ENCODE peak calls at places on chromosomes 3 and 15, in eight cellular contexts. One of them, this sample, is unnamed.
A peak's percentile ranks its signal among the peaks of the same experiment; 100 is the strongest.

GRCh38 chr3:9316881-9317341 is 45.9 kb upstream of the THUMPD3 start:
- DNase-seq in fibroblast of mammary gland: peak; percentile 35
- DNase-seq in choroid plexus epithelial cell: peak; percentile 48
- DNase-seq in HFF-Myc: peak; percentile 19
- DNase-seq in GM06990: no peak
- DNase-seq in brain microvascular endothelial cell: peak; percentile 28
- DNase-seq in PC-9: no peak
- DNase-seq in OCI-LY7: no peak
- DNase-seq in this sample: peak; percentile 70

GRCh38 chr15:96342611-96343528 is 12.4 kb downstream of the NR2F2 start:
- DNase-seq in fibroblast of mammary gland: peak; percentile 22
- DNase-seq in choroid plexus epithelial cell: peak; percentile 55
- DNase-seq in HFF-Myc: no peak
- DNase-seq in GM06990: no peak
- DNase-seq in brain microvascular endothelial cell: peak; percentile 22
- DNase-seq in PC-9: no peak
- DNase-seq in OCI-LY7: no peak
- DNase-seq in this sample: no peak

GRCh38 chr15:26790118-26790517 is 17.3 kb upstream of the GABRB3 start:
- DNase-seq in fibroblast of mammary gland: no peak
- DNase-seq in choroid plexus epithelial cell: no peak
- DNase-seq in HFF-Myc: no peak
- DNase-seq in GM06990: no peak
- DNase-seq in brain microvascular endothelial cell: no peak
- DNase-seq in PC-9: no peak
- DNase-seq in OCI-LY7: no peak
- DNase-seq in this sample: no peak

GRCh38 chr3:195849322-195850074 is 37.8 kb upstream of the MUC4 start:
- DNase-seq in fibroblast of mammary gland: no peak
- DNase-seq in choroid plexus epithelial cell: no peak
- DNase-seq in HFF-Myc: no peak
- DNase-seq in GM06990: no peak
- DNase-seq in brain microvascular endothelial cell: no peak
- DNase-seq in PC-9: no peak
- DNase-seq in OCI-LY7: no peak
- DNase-seq in this sample: no peak

GRCh38 chr15:34055868-34056595 is 17.0 kb upstream of the AVEN start:
- DNase-seq in fibroblast of mammary gland: peak; percentile 44
- DNase-seq in choroid plexus epithelial cell: peak; percentile 82
- DNase-seq in HFF-Myc: no peak
- DNase-seq in GM06990: no peak
- DNase-seq in brain microvascular endothelial cell: peak; percentile 45
- DNase-seq in PC-9: no peak
- DNase-seq in OCI-LY7: no peak
- DNase-seq in this sample: peak; percentile 29

GRCh38 chr3:191378142-191378541 is 47.8 kb upstream of the UTS2B start:
- DNase-seq in fibroblast of mammary gland: no peak
- DNase-seq in choroid plexus epithelial cell: no peak
- DNase-seq in HFF-Myc: no peak
- DNase-seq in GM06990: no peak
- DNase-seq in brain microvascular endothelial cell: no peak
- DNase-seq in PC-9: no peak
- DNase-seq in OCI-LY7: no peak
- DNase-seq in this sample: no peak

GRCh38 chr3:12948891-12949711 is 107.7 kb upstream of the RPL32 start:
- DNase-seq in fibroblast of mammary gland: peak; percentile 49
- DNase-seq in choroid plexus epithelial cell: no peak
- DNase-seq in HFF-Myc: no peak
- DNase-seq in GM06990: no peak
- DNase-seq in brain microvascular endothelial cell: peak; percentile 10
- DNase-seq in PC-9: no peak
- DNase-seq in OCI-LY7: peak; percentile 12
- DNase-seq in this sample: peak; percentile 53

GRCh38 chr15:71810256-71811035 is at the start of gene NR2E3:
- DNase-seq in fibroblast of mammary gland: no peak
- DNase-seq in choroid plexus epithelial cell: no peak
- DNase-seq in HFF-Myc: no peak
- DNase-seq in GM06990: no peak
- DNase-seq in brain microvascular endothelial cell: no peak
- DNase-seq in PC-9: no peak
- DNase-seq in OCI-LY7: no peak
- DNase-seq in this sample: no peak

GRCh38 chr15:96331942-96332853 is 1.7 kb downstream of the NR2F2 start:
- DNase-seq in fibroblast of mammary gland: peak; percentile 49
- DNase-seq in choroid plexus epithelial cell: peak; percentile 62
- DNase-seq in HFF-Myc: no peak
- DNase-seq in GM06990: no peak
- DNase-seq in brain microvascular endothelial cell: peak; percentile 35
- DNase-seq in PC-9: no peak
- DNase-seq in OCI-LY7: no peak
- DNase-seq in this sample: peak; percentile 51

GRCh38 chr3:87088984-87089841 is 98.3 kb upstream of the VGLL3 start:
- DNase-seq in fibroblast of mammary gland: peak; percentile 63
- DNase-seq in choroid plexus epithelial cell: peak; percentile 83
- DNase-seq in HFF-Myc: peak; percentile 41
- DNase-seq in GM06990: peak; percentile 22
- DNase-seq in brain microvascular endothelial cell: peak; percentile 46
- DNase-seq in PC-9: peak; percentile 69
- DNase-seq in OCI-LY7: no peak
- DNase-seq in this sample: peak; percentile 91

GRCh38 chr15:65979316-65979715 is 110.0 kb downstream of the RAB11A start:
- DNase-seq in fibroblast of mammary gland: no peak
- DNase-seq in choroid plexus epithelial cell: peak; percentile 20
- DNase-seq in HFF-Myc: no peak
- DNase-seq in GM06990: no peak
- DNase-seq in brain microvascular endothelial cell: peak; percentile 9
- DNase-seq in PC-9: no peak
- DNase-seq in OCI-LY7: peak; percentile 49
- DNase-seq in this sample: no peak

GRCh38 chr15:65981837-65982696 is 112.8 kb downstream of the RAB11A start:
- DNase-seq in fibroblast of mammary gland: no peak
- DNase-seq in choroid plexus epithelial cell: no peak
- DNase-seq in HFF-Myc: no peak
- DNase-seq in GM06990: peak; percentile 70
- DNase-seq in brain microvascular endothelial cell: no peak
- DNase-seq in PC-9: no peak
- DNase-seq in OCI-LY7: peak; percentile 75
- DNase-seq in this sample: no peak

GRCh38 chr15:65982941-65983340 is 113.7 kb downstream of the RAB11A start:
- DNase-seq in fibroblast of mammary gland: no peak
- DNase-seq in choroid plexus epithelial cell: no peak
- DNase-seq in HFF-Myc: no peak
- DNase-seq in GM06990: no peak
- DNase-seq in brain microvascular endothelial cell: no peak
- DNase-seq in PC-9: no peak
- DNase-seq in OCI-LY7: no peak
- DNase-seq in this sample: no peak

GRCh38 chr15:65979837-65980236 is 110.5 kb downstream of the RAB11A start:
- DNase-seq in fibroblast of mammary gland: no peak
- DNase-seq in choroid plexus epithelial cell: no peak
- DNase-seq in HFF-Myc: no peak
- DNase-seq in GM06990: no peak
- DNase-seq in brain microvascular endothelial cell: no peak
- DNase-seq in PC-9: no peak
- DNase-seq in OCI-LY7: no peak
- DNase-seq in this sample: no peak

DNA sequence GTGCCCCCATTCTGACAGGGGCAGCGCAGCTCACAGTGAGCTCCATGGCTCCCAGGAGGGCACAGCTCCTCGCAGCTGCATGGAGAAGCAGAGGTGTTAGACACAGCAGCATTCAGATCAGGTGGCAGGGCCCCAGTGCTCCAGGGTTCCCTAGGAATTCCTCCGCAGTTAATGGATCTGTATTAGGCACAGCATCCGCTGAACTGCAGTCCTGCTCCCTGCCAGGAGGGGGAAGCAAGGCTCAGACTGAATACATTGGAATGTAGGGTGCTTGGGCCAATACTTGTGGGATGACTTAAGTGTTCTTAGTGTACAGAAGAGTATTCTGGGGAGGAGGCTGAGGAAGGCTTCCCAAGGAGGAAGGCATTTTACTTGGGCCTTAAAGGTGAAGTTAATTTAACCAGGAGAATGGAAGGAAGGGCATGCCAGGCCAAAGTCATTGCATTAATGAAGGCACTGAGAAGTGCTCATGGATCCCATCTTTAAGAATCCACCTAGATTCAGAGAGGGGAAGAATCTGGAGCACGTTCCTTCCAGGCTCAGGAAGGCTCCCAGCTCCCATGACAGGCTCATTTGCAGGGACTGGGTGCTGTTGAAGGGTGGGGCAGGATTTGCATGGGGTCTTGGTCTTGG is 111.6 kb downstream of the RAB11A start:
- DNase-seq in fibroblast of mammary gland: peak; percentile 84
- DNase-seq in choroid plexus epithelial cell: peak; percentile 92
- DNase-seq in HFF-Myc: peak; percentile 36
- DNase-seq in GM06990: no peak
- DNase-seq in brain microvascular endothelial cell: peak; percentile 80
- DNase-seq in PC-9: peak; percentile 51
- DNase-seq in OCI-LY7: peak; percentile 53
- DNase-seq in this sample: peak; percentile 84
- TF ChIP-seq CTCF in fibroblast of mammary gland: peak; percentile 89
- TF ChIP-seq CTCF in choroid plexus epithelial cell: peak; percentile 92
- TF ChIP-seq CTCF in HFF-Myc: peak; percentile 84
- TF ChIP-seq CTCF in GM06990: peak; percentile 67
- TF ChIP-seq CTCF in brain microvascular endothelial cell: peak; percentile 89
- TF ChIP-seq CTCF in PC-9: peak; percentile 78
- TF ChIP-seq CTCF in OCI-LY7: peak; percentile 81
- TF ChIP-seq CTCF in this sample: peak; percentile 82

DNA sequence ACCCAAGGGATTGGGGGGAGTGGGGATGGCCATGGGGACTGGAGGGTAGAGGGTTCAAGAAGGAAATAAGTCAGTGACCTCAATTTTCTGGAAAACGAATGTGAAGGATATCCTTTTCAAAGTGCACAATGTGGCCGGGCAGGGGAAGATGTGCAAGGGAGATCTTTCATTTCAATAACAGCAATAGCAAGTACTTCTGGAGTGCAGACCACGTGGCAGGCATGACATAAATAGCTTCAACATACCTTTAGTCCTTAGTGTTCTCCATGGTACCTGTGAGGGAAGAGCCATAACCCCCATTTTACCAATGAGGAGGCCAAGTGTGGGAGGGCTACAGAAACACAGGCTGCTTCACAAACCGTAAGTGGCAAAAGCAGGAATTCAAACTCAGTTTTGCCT is 138.7 kb downstream of the FOXP1 start:
- DNase-seq in fibroblast of mammary gland: no peak
- DNase-seq in choroid plexus epithelial cell: no peak
- DNase-seq in HFF-Myc: no peak
- DNase-seq in GM06990: no peak
- DNase-seq in brain microvascular endothelial cell: no peak
- DNase-seq in PC-9: no peak
- DNase-seq in OCI-LY7: no peak
- DNase-seq in this sample: no peak
- H3K4me3 ChIP-seq in fibroblast of mammary gland: no peak overlapping the region
- H3K4me3 ChIP-seq in choroid plexus epithelial cell: no peak overlapping the region
- H3K4me3 ChIP-seq in HFF-Myc: no peak overlapping the region
- H3K4me3 ChIP-seq in GM06990: no peak overlapping the region
- H3K4me3 ChIP-seq in brain microvascular endothelial cell: no peak overlapping the region
- H3K4me3 ChIP-seq in PC-9: no peak overlapping the region
- H3K4me3 ChIP-seq in OCI-LY7: peak overlapping the region; percentile 49
- H3K4me3 ChIP-seq in this sample: no peak overlapping the region

DNA sequence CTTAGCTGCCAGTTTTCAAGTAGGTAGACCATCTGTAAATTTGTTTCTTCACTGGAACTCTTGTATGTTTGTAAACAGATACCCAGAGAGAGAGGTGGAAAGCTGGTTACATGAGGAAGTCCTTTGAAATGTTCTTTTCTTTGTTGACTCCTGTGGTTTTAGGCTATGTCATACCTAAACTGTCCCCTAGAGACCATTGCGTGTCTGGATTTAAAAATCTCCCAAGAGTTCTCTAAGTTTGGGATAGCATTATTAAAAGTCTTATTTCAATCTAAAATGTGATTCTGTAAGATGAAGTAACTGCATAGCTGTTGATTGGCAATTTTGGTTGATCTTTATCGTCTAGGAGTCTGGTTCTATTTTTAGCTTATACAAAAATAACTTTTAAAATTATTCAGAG is 127.2 kb downstream of the GHSR start:
- DNase-seq in fibroblast of mammary gland: peak; percentile 75
- DNase-seq in choroid plexus epithelial cell: peak; percentile 62
- DNase-seq in HFF-Myc: no peak
- DNase-seq in GM06990: peak; percentile 20
- DNase-seq in brain microvascular endothelial cell: no peak
- DNase-seq in PC-9: no peak
- DNase-seq in OCI-LY7: no peak
- DNase-seq in this sample: no peak
- TF ChIP-seq CTCF in fibroblast of mammary gland: no peak
- TF ChIP-seq CTCF in choroid plexus epithelial cell: no peak
- TF ChIP-seq CTCF in HFF-Myc: no peak
- TF ChIP-seq CTCF in GM06990: no peak
- TF ChIP-seq CTCF in brain microvascular endothelial cell: no peak
- TF ChIP-seq CTCF in PC-9: peak; percentile 29
- TF ChIP-seq CTCF in OCI-LY7: no peak
- TF ChIP-seq CTCF in this sample: no peak

GRCh38 chr3:138232705-138233364 is 45.7 kb downstream of the ARMC8 start:
- DNase-seq in fibroblast of mammary gland: no peak
- DNase-seq in choroid plexus epithelial cell: no peak
- DNase-seq in HFF-Myc: no peak
- DNase-seq in GM06990: no peak
- DNase-seq in brain microvascular endothelial cell: no peak
- DNase-seq in PC-9: no peak
- DNase-seq in OCI-LY7: no peak
- DNase-seq in this sample: no peak

GRCh38 chr3:138230525-138230924 is 43.4 kb downstream of the ARMC8 start:
- DNase-seq in fibroblast of mammary gland: peak; percentile 25
- DNase-seq in choroid plexus epithelial cell: peak; percentile 28
- DNase-seq in HFF-Myc: no peak
- DNase-seq in GM06990: peak; percentile 25
- DNase-seq in brain microvascular endothelial cell: no peak
- DNase-seq in PC-9: no peak
- DNase-seq in OCI-LY7: no peak
- DNase-seq in this sample: no peak

GRCh38 chr3:138222888-138223287 is 35.8 kb downstream of the ARMC8 start:
- DNase-seq in fibroblast of mammary gland: no peak
- DNase-seq in choroid plexus epithelial cell: no peak
- DNase-seq in HFF-Myc: no peak
- DNase-seq in GM06990: no peak
- DNase-seq in brain microvascular endothelial cell: no peak
- DNase-seq in PC-9: no peak
- DNase-seq in OCI-LY7: no peak
- DNase-seq in this sample: no peak

GRCh38 chr3:138222316-138222715 is 35.2 kb downstream of the ARMC8 start:
- DNase-seq in fibroblast of mammary gland: no peak
- DNase-seq in choroid plexus epithelial cell: no peak
- DNase-seq in HFF-Myc: no peak
- DNase-seq in GM06990: no peak
- DNase-seq in brain microvascular endothelial cell: no peak
- DNase-seq in PC-9: no peak
- DNase-seq in OCI-LY7: no peak
- DNase-seq in this sample: no peak

DNA sequence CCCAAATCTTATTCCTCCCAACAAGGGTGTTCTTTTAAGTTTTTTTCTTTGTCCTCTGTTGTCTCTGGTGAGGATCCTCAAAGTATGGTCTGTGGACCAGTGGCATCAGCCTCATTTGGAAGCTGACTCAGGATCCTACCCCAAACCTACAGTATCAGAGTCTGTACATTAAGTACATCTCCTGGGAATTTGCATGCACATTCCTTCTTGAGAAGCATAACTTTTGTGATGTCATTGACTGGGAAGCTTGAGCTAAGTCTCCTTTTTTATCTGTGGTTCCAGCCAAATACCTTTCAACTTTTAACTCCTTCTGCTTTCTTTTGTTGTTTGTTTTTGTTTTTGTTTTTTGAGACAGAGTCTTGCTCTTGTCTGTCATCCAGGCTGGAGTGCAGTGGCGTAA is 40.5 kb downstream of the ARMC8 start:
- DNase-seq in fibroblast of mammary gland: peak; percentile 73
- DNase-seq in choroid plexus epithelial cell: peak; percentile 88
- DNase-seq in HFF-Myc: no peak
- DNase-seq in GM06990: no peak
- DNase-seq in brain microvascular endothelial cell: peak; percentile 84
- DNase-seq in PC-9: no peak
- DNase-seq in OCI-LY7: no peak
- DNase-seq in this sample: peak; percentile 15
- H3K4me3 ChIP-seq in fibroblast of mammary gland: no peak overlapping the region
- H3K4me3 ChIP-seq in choroid plexus epithelial cell: no peak overlapping the region
- H3K4me3 ChIP-seq in HFF-Myc: no peak overlapping the region
- H3K4me3 ChIP-seq in GM06990: no peak overlapping the region
- H3K4me3 ChIP-seq in brain microvascular endothelial cell: no peak overlapping the region
- H3K4me3 ChIP-seq in PC-9: no peak overlapping the region
- H3K4me3 ChIP-seq in OCI-LY7: no peak overlapping the region
- H3K4me3 ChIP-seq in this sample: no peak overlapping the region

This sample was measured in foreskin fibroblast.